ENCODE peak calls at places on chromosomes 16 and 17, in five cellular contexts. Z is heart left ventricle, S is bronchial epithelial cell, Q is IMR-90, K is thoracic aorta. X is an unnamed sample.

GRCh38 chr16:22018559-22018958 is 10.6 kb downstream of the MOSMO start:
- DNase-seq in Z (no peak), S (peak; percentile 65), Q (peak; percentile 44), K (no peak), X (no peak)

GRCh38 chr16:49859139-49859947 is 3.4 kb upstream of the ZNF423 start:
- DNase-seq in Z (peak; percentile 85), S (no peak), Q (no peak), K (no peak), X (peak; percentile 78)

GRCh38 chr17:19753661-19754463 is 5.8 kb upstream of the ALDH3A1 start:
- DNase-seq in Z (peak; percentile 55), S (peak; percentile 61), Q (no peak), K (no peak), X (peak; percentile 74)

GRCh38 chr17:14373587-14374259 is 72.8 kb downstream of the HS3ST3B1 start:
- DNase-seq in Z (no peak), S (peak; percentile 54), Q (peak; percentile 75), K (no peak), X (no peak)

GRCh38 chr17:44920565-44920940 is 5.3 kb upstream of the GFAP start:
- DNase-seq in Z (no peak), S (no peak), Q (no peak), K (no peak), X (no peak)

GRCh38 chr17:73950515-73950914 is 253.0 kb upstream of the RPL38 start:
- DNase-seq in Z (no peak), S (no peak), Q (no peak), K (no peak), X (no peak)

GRCh38 chr17:63325885-63326284 is 120.2 kb downstream of the CYB561 start:
- DNase-seq in Z (no peak), S (no peak), Q (peak; percentile 30), K (no peak), X (no peak)

GRCh38 chr16:74652249-74652648 is 14.4 kb downstream of the RFWD3 start:
- DNase-seq in Z (no peak), S (no peak), Q (no peak), K (no peak), X (no peak)

GRCh38 chr16:19749571-19750080 is 31.6 kb downstream of the IQCK start:
- DNase-seq in Z (no peak), S (no peak), Q (no peak), K (no peak), X (no peak)

GRCh38 chr17:15279011-15279477 is 13.9 kb upstream of the PMP22 start:
- DNase-seq in Z (no peak), S (peak; percentile 93), Q (peak; percentile 97), K (no peak), X (no peak)

GRCh38 chr16:11871193-11871592 is 19.9 kb upstream of the RSL1D1 start:
- DNase-seq in Z (no peak), S (no peak), Q (peak; percentile 30), K (no peak), X (no peak)

GRCh38 chr16:82059983-82060421 is 24.9 kb downstream of the HSD17B2 start:
- DNase-seq in Z (no peak), S (no peak), Q (no peak), K (no peak), X (no peak)

GRCh38 chr16:59635674-59636073 is 901.6 kb upstream of the GOT2 start:
- DNase-seq in Z (no peak), S (no peak), Q (peak; percentile 65), K (no peak), X (no peak)

GRCh38 chr16:30585022-30585399 is 486 bp downstream of the ZNF785 start:
- DNase-seq in Z (no peak), S (peak; percentile 11), Q (no peak), K (no peak), X (no peak)

GRCh38 chr17:69246726-69247375 is 18.2 kb upstream of the ABCA10 start:
- DNase-seq in Z (no peak), S (peak; percentile 60), Q (peak; percentile 55), K (no peak), X (no peak)

GRCh38 chr16:85556456-85557082 is 56.6 kb upstream of the GSE1 start:
- DNase-seq in Z (peak; percentile 64), S (no peak), Q (no peak), K (no peak), X (no peak)

GRCh38 chr16:66165879-66166278 is 200.6 kb upstream of the CDH5 start:
- DNase-seq in Z (no peak), S (no peak), Q (peak; percentile 27), K (no peak), X (no peak)

GRCh38 chr16:77117687-77118086 is 73.3 kb upstream of the MON1B start:
- DNase-seq in Z (no peak), S (peak; percentile 1), Q (no peak), K (no peak), X (no peak)

GRCh38 chr16:83908798-83909197 is 9.9 kb downstream of the MLYCD start:
- DNase-seq in Z (no peak), S (no peak), Q (no peak), K (no peak), X (no peak)

GRCh38 chr17:52823155-52823554 is 664.6 kb upstream of the CA10 start:
- DNase-seq in Z (no peak), S (no peak), Q (no peak), K (no peak), X (no peak)

GRCh38 chr17:81551458-81552243 is 502 bp downstream of the FAAP100 start:
- DNase-seq in Z (no peak), S (no peak), Q (peak; percentile 16), K (no peak), X (no peak)
- H3K4me3 ChIP-seq in Z (peak overlapping the region; percentile 91), S (peak overlapping the region; percentile 77), Q (peak overlapping the region; percentile 100), K (peak overlapping the region; percentile 98), X (peak overlapping the region; percentile 83)

DNA sequence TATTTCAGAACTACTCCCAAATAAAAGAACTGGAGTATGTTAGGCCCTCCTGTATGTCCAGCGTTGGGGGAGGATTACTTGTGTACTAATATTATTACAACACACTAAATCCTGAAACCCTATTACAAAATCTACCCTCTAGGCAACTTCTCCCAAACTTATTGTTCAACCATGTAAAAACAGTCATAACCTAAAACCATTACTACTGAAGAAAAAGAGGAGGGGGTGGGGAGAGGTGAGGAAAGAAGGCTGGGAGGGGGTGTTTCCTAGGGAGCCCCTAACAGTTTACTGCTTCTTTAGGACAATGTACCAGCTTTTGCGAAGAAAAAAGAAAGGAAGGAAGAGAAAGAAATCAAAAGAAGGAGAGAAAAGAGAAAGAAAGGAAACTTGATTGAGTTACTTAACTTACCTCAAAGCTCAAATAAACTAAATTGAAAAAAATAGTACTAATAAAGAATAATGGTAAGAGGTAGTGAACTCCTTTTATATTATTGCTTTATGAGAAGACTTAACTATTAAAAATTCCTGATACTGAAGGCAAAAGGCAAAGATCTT is 2.3 kb downstream of the SALL1 start:
- DNase-seq in Z (no peak), S (no peak), Q (no peak), K (no peak), X (no peak)
- H3K4me3 ChIP-seq in Z (no peak overlapping the region), S (no peak overlapping the region), Q (peak overlapping the region; percentile 89), K (no peak overlapping the region), X (no peak overlapping the region)

DNA sequence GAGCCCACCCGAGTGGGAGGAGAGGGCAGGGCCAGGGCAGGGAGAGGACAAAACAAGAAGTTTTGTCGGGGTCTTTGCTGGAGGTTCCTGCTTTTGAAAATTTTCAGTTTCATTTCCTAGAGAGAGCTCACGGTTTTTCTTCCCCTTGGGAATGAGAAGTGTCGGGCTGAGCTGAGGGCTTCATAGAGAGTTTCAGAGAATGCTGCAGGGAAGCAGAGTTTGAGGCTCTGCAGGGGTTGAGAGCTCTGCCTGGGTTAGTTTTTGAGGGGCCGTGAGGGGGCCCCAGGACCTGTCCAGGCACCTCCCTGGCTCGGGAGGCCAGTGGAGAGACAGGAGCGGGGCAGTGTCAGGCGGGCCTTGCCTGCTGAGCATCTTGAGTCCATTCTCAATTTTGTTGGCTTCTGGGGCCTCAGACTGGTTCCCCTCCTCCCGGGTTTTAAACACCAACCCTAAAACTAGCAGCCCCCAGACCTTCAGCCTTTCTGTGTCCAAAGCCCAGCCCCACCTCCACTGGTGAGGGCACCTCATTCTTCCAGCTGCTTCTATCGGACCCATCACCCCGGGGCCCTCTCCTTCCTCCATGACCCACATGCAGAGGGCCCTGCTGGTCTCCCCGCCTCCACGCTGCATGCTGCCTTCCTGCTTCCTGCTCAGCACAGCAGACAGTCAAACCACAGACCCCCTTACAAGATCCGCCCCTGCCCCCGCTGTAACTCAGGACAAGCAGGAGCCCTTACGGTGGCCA is 3.6 kb downstream of the RNF213 start:
- DNase-seq in Z (no peak), S (no peak), Q (no peak), K (no peak), X (no peak)
- H3K4me3 ChIP-seq in Z (peak overlapping the region; percentile 38), S (no peak overlapping the region), Q (no peak overlapping the region), K (peak overlapping the region; percentile 65), X (no peak overlapping the region)

GRCh38 chr17:1089915-1090314 is 89.9 kb downstream of the ABR start:
- DNase-seq in Z (no peak), S (no peak), Q (no peak), K (no peak), X (peak; percentile 85)

GRCh38 chr17:1091190-1091534 is 88.6 kb downstream of the ABR start:
- DNase-seq in Z (no peak), S (no peak), Q (no peak), K (no peak), X (no peak)

GRCh38 chr17:1087381-1088241 is 90.7 kb downstream of the TIMM22 start:
- DNase-seq in Z (peak; percentile 87), S (peak; percentile 78), Q (no peak), K (peak; percentile 48), X (peak; percentile 47)

GRCh38 chr17:1091885-1092284 is 87.9 kb downstream of the ABR start:
- DNase-seq in Z (no peak), S (peak; percentile 82), Q (no peak), K (no peak), X (no peak)

DNA sequence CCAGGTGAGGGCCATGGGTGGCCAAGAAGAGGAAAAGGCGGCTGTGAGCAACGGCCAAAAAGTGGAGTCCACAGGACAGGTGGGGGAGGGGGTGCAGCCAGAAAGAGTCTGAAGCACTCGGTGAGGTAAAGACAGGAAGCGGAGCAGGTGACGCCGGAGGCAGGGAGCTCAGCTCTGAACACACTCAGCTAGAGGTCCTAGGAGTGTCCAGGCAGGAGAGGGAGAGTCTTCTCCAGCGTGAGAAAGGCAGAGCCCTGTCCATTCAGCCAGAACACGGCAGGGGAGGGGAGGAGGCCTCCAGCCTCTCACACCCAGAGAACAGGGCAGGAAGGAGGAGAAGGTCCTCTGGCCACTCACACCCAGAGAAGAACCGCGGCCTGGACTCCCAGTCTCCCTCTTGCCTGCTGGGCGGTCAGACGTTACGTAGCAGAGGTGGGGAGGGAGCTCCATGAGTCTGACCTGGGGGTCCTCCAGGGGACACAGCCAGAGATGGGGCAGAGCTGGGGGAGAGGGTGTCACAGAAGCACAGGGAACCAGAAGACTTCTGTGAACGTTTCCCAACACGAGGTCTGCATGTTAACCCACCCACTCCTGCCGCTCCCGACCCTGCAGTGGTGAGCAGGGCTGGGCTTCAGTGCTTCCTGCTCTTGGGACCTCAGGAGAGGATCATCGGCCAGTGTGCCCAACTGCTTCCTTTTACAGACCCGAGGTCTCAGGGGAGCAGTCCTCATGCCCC is 89.2 kb downstream of the ABR start:
- DNase-seq in Z (no peak), S (peak; percentile 56), Q (no peak), K (no peak), X (no peak)
- H3K4me3 ChIP-seq in Z (no peak overlapping the region), S (no peak overlapping the region), Q (no peak overlapping the region), K (no peak overlapping the region), X (no peak overlapping the region)